ENCODE peak calls at places on chromosomes 16 and 17, in six cellular contexts. Y, Z, E, F, L and S are unnamed samples.

GRCh38 chr16:18805257-18805773 is 4.0 kb upstream of the ARL6IP1 start:
- DNase-seq in Y (no peak), Z (no peak), E (no peak), F (no peak), L (no peak), S (no peak)

GRCh38 chr16:19119564-19119963 is 5.8 kb downstream of the ITPRIPL2 start:
- DNase-seq in Y (no peak), Z (peak; percentile 81), E (no peak), F (peak; percentile 87), L (no peak), S (no peak)

GRCh38 chr17:28973414-28973813 is 22.1 kb upstream of the PHF12 start:
- DNase-seq in Y (no peak), Z (no peak), E (no peak), F (no peak), L (no peak), S (no peak)

GRCh38 chr17:66191607-66192377 is at the start of gene CEP112:
- DNase-seq in Y (peak; percentile 91), Z (peak; percentile 75), E (peak; percentile 95), F (peak; percentile 44), L (peak; percentile 95), S (peak; percentile 99)

GRCh38 chr16:87002717-87003413 is 314.3 kb downstream of the C16orf95 start:
- DNase-seq in Y (no peak), Z (no peak), E (no peak), F (peak; percentile 89), L (no peak), S (no peak)

GRCh38 chr17:10151667-10152496 is 46.5 kb downstream of the GAS7 start:
- DNase-seq in Y (no peak), Z (no peak), E (no peak), F (no peak), L (no peak), S (no peak)

GRCh38 chr17:41428591-41429326 is 4.4 kb upstream of the KRT37 start:
- DNase-seq in Y (no peak), Z (no peak), E (no peak), F (no peak), L (no peak), S (no peak)

GRCh38 chr16:27718767-27719445 is 169.0 kb downstream of the KATNIP start:
- DNase-seq in Y (no peak), Z (no peak), E (no peak), F (no peak), L (no peak), S (no peak)

GRCh38 chr16:29804455-29805231 is 1.7 kb upstream of the MAZ start:
- DNase-seq in Y (no peak), Z (peak; percentile 33), E (peak; percentile 73), F (peak; percentile 34), L (no peak), S (no peak)

GRCh38 chr16:28932339-28933141 is 769 bp downstream of the CD19 start:
- DNase-seq in Y (no peak), Z (no peak), E (no peak), F (no peak), L (no peak), S (no peak)

GRCh38 chr17:42282478-42283080 is 5.7 kb upstream of the STAT5A start:
- DNase-seq in Y (no peak), Z (no peak), E (no peak), F (no peak), L (no peak), S (no peak)

GRCh38 chr17:78680436-78680835 is 101.6 kb downstream of the CYTH1 start:
- DNase-seq in Y (no peak), Z (peak; percentile 55), E (no peak), F (no peak), L (no peak), S (no peak)